ENCODE peak calls at places on chromosomes 4 and X, in nine cellular contexts. C, N, Z, R, V, M, T, I and H are unnamed samples.

GRCh38 chr4:139025841-139026240 is 10.3 kb downstream of the NOCT start:
- DNase-seq in C (no peak), N (no peak), Z (no peak), R (no peak), V (no peak), M (no peak), T (no peak), I (no peak), H (no peak)

GRCh38 chrX:79270401-79270800 is 96.7 kb downstream of the ITM2A start:
- DNase-seq in C (peak), N (no peak), Z (no peak), R (peak), V (peak), M (no peak), T (no peak), I (no peak), H (peak)

GRCh38 chrX:68938244-68939004 is 109.6 kb downstream of the EFNB1 start:
- DNase-seq in C (peak), N (peak), Z (peak), R (peak), V (no peak), M (no peak), T (no peak), I (no peak), H (no peak)

GRCh38 chrX:115255003-115255402 is 21.1 kb upstream of the LRCH2 start:
- DNase-seq in C (no peak), N (no peak), Z (no peak), R (no peak), V (no peak), M (no peak), T (no peak), I (no peak), H (no peak)

GRCh38 chr4:185222598-185222997 is 13.2 kb downstream of the SNX25 start:
- DNase-seq in C (peak), N (peak), Z (no peak), R (no peak), V (no peak), M (no peak), T (no peak), I (no peak), H (no peak)

GRCh38 chr4:113971706-113972360 is 7.6 kb downstream of the ARSJ start:
- DNase-seq in C (peak), N (no peak), Z (no peak), R (no peak), V (no peak), M (no peak), T (no peak), I (no peak), H (no peak)

GRCh38 chr4:169583563-169583962 is 28.8 kb downstream of the NEK1 start:
- DNase-seq in C (peak), N (peak), Z (no peak), R (no peak), V (no peak), M (no peak), T (no peak), I (no peak), H (no peak)

GRCh38 chr4:2907706-2908293 is 55.4 kb downstream of the NOP14 start:
- DNase-seq in C (no peak), N (no peak), Z (no peak), R (no peak), V (no peak), M (no peak), T (no peak), I (no peak), H (no peak)

GRCh38 chr4:721261-722171 is 15.9 kb downstream of the PCGF3 start:
- DNase-seq in C (no peak), N (no peak), Z (no peak), R (no peak), V (no peak), M (peak), T (no peak), I (no peak), H (no peak)

GRCh38 chrX:49276671-49277519 is 7.3 kb downstream of the PPP1R3F start:
- DNase-seq in C (no peak), N (no peak), Z (no peak), R (no peak), V (peak), M (no peak), T (no peak), I (no peak), H (no peak)

GRCh38 chr4:182604161-182604591 is 313.0 kb downstream of the DCTD start:
- DNase-seq in C (peak), N (peak), Z (no peak), R (no peak), V (no peak), M (no peak), T (no peak), I (no peak), H (no peak)

GRCh38 chr4:82811838-82812672 is 13.5 kb upstream of the SCD5 start:
- DNase-seq in C (peak), N (peak), Z (no peak), R (no peak), V (no peak), M (no peak), T (no peak), I (no peak), H (no peak)

GRCh38 chrX:3326721-3327120 is 19.7 kb downstream of the MXRA5 start:
- DNase-seq in C (no peak), N (peak), Z (no peak), R (no peak), V (no peak), M (no peak), T (no peak), I (no peak), H (no peak)

GRCh38 chrX:40177942-40178715 is 80.4 kb upstream of the BCOR start:
- DNase-seq in C (no peak), N (no peak), Z (no peak), R (no peak), V (no peak), M (no peak), T (no peak), I (no peak), H (no peak)

GRCh38 chr4:185054876-185055275 is 36.6 kb downstream of the HELT start:
- DNase-seq in C (no peak), N (no peak), Z (no peak), R (no peak), V (no peak), M (no peak), T (no peak), I (no peak), H (no peak)

GRCh38 chr4:114538012-114538617 is 60.5 kb upstream of the UGT8 start:
- DNase-seq in C (no peak), N (no peak), Z (no peak), R (no peak), V (no peak), M (no peak), T (no peak), I (no peak), H (no peak)

GRCh38 chrX:148774276-148774675 is 273.9 kb downstream of the AFF2 start:
- DNase-seq in C (peak), N (no peak), Z (no peak), R (no peak), V (no peak), M (no peak), T (no peak), I (no peak), H (no peak)

GRCh38 chr4:159105063-159105414 is 2.2 kb downstream of the RAPGEF2 start:
- DNase-seq in C (peak), N (peak), Z (no peak), R (no peak), V (no peak), M (peak), T (no peak), I (no peak), H (no peak)

GRCh38 chr4:155624478-155624877 is 42.2 kb upstream of the GUCY1A1 start:
- DNase-seq in C (no peak), N (no peak), Z (no peak), R (no peak), V (peak), M (no peak), T (no peak), I (no peak), H (no peak)

GRCh38 chrX:68490644-68491043 is 8.2 kb upstream of the YIPF6 start:
- DNase-seq in C (peak), N (peak), Z (no peak), R (peak), V (no peak), M (peak), T (no peak), I (peak), H (no peak)

GRCh38 chr4:1406416-1406945 is at the start of gene NKX1-1:
- DNase-seq in C (no peak), N (no peak), Z (no peak), R (no peak), V (no peak), M (no peak), T (no peak), I (no peak), H (no peak)

GRCh38 chr4:108036252-108036651 is 46.6 kb downstream of the HADH start:
- DNase-seq in C (no peak), N (no peak), Z (no peak), R (peak), V (no peak), M (no peak), T (no peak), I (no peak), H (peak)

GRCh38 chr4:165170819-165171218 is 36.5 kb upstream of the KLHL2 start:
- DNase-seq in C (no peak), N (no peak), Z (no peak), R (no peak), V (no peak), M (no peak), T (no peak), I (no peak), H (no peak)

GRCh38 chr4:122583906-122584305 is 37.0 kb downstream of the IL21 start:
- DNase-seq in C (peak), N (no peak), Z (no peak), R (no peak), V (no peak), M (no peak), T (no peak), I (no peak), H (no peak)

GRCh38 chr4:183241322-183241640 is 78.8 kb downstream of the CLDN22 start:
- DNase-seq in C (peak), N (peak), Z (no peak), R (no peak), V (no peak), M (peak), T (no peak), I (no peak), H (no peak)

GRCh38 chr4:122508083-122508482 is 51.6 kb upstream of the IL2 start:
- DNase-seq in C (no peak), N (no peak), Z (no peak), R (peak), V (no peak), M (no peak), T (no peak), I (no peak), H (no peak)

GRCh38 chr4:26288308-26288982 is 32.4 kb upstream of the RBPJ start:
- DNase-seq in C (peak), N (peak), Z (no peak), R (peak), V (no peak), M (peak), T (no peak), I (no peak), H (peak)

GRCh38 chr4:13642163-13642562 is 14.6 kb upstream of the BOD1L1 start:
- DNase-seq in C (peak), N (peak), Z (no peak), R (no peak), V (no peak), M (no peak), T (no peak), I (no peak), H (no peak)

GRCh38 chr4:137998666-137999429 is 243.3 kb downstream of the SLC7A11 start:
- DNase-seq in C (peak), N (peak), Z (no peak), R (no peak), V (no peak), M (no peak), T (no peak), I (no peak), H (no peak)

GRCh38 chrX:129930941-129931410 is 25.0 kb downstream of the UTP14A start:
- DNase-seq in C (peak), N (no peak), Z (no peak), R (peak), V (peak), M (no peak), T (no peak), I (no peak), H (no peak)

GRCh38 chr4:150679767-150680088 is 97.8 kb downstream of the MAB21L2 start:
- DNase-seq in C (peak), N (peak), Z (no peak), R (no peak), V (no peak), M (peak), T (no peak), I (no peak), H (no peak)

GRCh38 chr4:109131559-109131958 is 170.9 kb downstream of the COL25A1 start:
- DNase-seq in C (no peak), N (no peak), Z (no peak), R (no peak), V (no peak), M (no peak), T (no peak), I (no peak), H (no peak)

GRCh38 chrX:152926279-152926678 is 28.4 kb downstream of the ZNF185 start:
- DNase-seq in C (peak), N (peak), Z (no peak), R (peak), V (peak), M (peak), T (peak), I (peak), H (peak)

GRCh38 chr4:86927843-86928395 is 6.9 kb upstream of the AFF1 start:
- DNase-seq in C (peak), N (peak), Z (peak), R (no peak), V (no peak), M (peak), T (no peak), I (peak), H (no peak)

GRCh38 chrX:103431316-103431715 is 55.0 kb downstream of the BEX3 start:
- DNase-seq in C (peak), N (no peak), Z (no peak), R (no peak), V (no peak), M (no peak), T (no peak), I (no peak), H (no peak)

GRCh38 chr4:134470544-134470943 is 269.0 kb upstream of the PABPC4L start:
- DNase-seq in C (peak), N (no peak), Z (no peak), R (peak), V (peak), M (no peak), T (peak), I (no peak), H (no peak)

GRCh38 chr4:53196195-53196641 is 169.6 kb downstream of the SCFD2 start:
- DNase-seq in C (peak), N (peak), Z (no peak), R (no peak), V (no peak), M (no peak), T (no peak), I (no peak), H (no peak)

GRCh38 chr4:184170996-184171395 is 46.7 kb downstream of the ENPP6 start:
- DNase-seq in C (peak), N (peak), Z (no peak), R (no peak), V (no peak), M (no peak), T (no peak), I (no peak), H (no peak)

DNA sequence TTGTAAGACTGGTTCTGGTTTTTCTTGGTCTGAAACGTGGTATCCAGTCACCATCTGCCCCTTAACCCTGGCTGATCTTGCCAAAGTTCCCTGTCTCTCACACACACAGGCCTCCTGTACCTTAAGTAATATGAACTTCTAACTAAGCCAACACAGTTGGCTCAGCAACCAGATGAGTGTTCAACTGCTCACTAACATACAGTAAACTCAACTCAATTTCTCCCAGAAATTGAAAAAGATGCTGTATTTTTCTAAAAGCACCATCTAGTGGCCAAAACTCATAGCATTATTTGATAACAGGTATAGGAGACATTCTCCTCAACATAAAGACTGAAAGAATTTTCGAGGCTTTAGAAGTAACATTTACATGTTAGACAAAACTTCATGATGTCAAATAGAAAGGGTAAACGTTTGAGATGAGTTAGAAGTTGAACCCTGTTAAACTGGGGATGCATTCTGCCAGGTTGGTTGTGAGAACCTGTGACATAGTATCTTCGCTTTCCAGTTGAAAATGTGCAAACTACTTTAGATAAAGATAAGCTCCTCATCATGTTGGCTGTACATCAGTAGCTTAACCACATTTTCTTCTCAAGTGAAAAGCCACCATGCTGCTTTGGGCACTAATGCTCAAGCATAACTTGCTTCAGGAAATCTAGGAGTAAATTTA is 31.2 kb downstream of the CCNI start:
- DNase-seq in C (peak), N (peak), Z (no peak), R (peak), V (no peak), M (peak), T (no peak), I (no peak), H (no peak)
- TF ChIP-seq CTCF in C (peak), N (peak), Z (peak), R (peak), V (peak), M (peak), T (peak), I (peak), H (peak)

DNA sequence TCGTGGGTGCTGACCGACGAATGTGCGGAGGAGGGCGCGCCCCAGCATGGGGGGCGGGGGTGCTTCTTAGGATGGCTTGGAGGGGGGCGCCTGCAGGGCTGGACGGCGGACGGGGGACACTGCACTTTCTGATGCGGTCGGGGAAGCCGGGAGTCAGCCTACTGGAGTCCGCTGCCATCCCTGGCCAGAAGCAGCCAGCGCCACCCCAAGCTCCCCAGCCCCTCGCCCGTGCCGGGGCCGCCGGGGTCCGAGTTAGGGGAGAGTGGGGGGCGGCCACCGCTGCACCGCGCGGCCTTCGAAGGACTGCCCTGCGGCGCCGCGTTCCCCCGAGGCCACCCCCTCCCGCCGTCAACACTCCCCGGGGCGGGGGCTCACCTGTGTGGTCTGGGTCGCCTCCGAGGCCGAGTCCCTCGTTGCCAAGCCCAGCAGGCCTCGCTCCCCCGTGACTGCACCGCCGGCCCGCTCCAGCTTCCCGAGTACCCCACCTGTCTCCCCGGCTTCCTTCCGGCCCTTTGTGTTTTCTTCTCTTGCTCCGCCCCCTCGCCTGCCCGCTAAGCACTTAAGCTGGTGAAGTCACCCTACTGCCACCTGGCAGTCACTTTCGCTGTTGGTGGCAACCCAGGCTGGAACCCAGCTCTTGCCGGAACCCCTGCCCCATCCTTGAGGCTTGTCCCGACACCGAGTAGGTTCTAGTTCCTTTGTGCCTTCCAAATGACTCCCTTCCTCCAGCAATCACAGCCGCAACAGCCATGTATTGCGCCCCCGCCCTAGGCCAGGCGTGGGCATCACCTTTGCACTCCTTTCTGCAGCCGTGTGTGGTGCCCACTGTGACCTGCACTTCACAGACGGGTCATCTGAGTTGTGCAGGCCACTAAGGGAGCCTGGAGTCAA is at the start of gene OCIAD2:
- DNase-seq in C (peak), N (peak), Z (no peak), R (peak), V (peak), M (peak), T (peak), I (peak), H (peak)
- TF ChIP-seq CTCF in C (no peak), N (no peak), Z (peak), R (peak), V (peak), M (no peak), T (no peak), I (no peak), H (peak)

DNA sequence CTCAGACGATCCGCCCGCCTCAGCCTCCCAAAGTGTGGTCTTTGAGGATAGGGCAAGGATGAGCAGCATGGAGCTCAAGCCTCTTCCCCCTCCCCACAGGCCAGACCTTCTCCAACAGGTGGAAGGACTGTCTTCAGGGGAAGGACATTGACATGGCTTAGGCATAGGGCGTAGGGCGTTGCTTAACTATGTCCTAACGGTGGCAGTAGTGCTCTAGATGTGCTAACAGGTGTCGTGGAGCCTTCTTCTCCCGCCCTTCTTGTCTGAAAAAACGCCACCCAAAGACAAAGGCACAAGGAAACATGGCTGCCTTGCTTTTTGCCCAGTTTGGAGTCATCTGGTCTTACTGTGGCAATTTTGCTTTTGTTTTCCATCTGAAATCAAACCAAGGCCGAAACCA is 219.8 kb downstream of the OR13H1 start:
- DNase-seq in C (no peak), N (peak), Z (peak), R (peak), V (no peak), M (no peak), T (no peak), I (peak), H (peak)
- TF ChIP-seq CTCF in C (no peak), N (peak), Z (peak), R (peak), V (peak), M (no peak), T (no peak), I (peak), H (peak)

GRCh38 chr4:4308800-4309441 is 18.9 kb downstream of the ZBTB49 start:
- DNase-seq in C (peak), N (peak), Z (no peak), R (no peak), V (no peak), M (peak), T (no peak), I (no peak), H (no peak)
- TF ChIP-seq CTCF in C (no peak), N (no peak), Z (no peak), R (no peak), V (no peak), M (no peak), T (no peak), I (no peak), H (no peak)